ENCODE peak calls at places on chromosomes 13 and 19, in ten cellular contexts. K is tibial artery, M is body of pancreas, C is psoas muscle, W is thoracic aorta, G is Peyer's patch, Y is cardiac muscle cell, E is esophagus muscularis mucosa, X is suprapubic skin, B is H9. H is an unnamed sample.

GRCh38 chr19:53467503-53468262 is at the start of gene ZNF813:
- DNase-seq in K (peak; percentile 96), M (peak; percentile 96), C (peak; percentile 93), W (peak; percentile 89), G (peak; percentile 98), Y (peak; percentile 91), E (peak; percentile 99), X (peak; percentile 99), B (peak; percentile 93), H (peak; percentile 95)

GRCh38 chr19:29672933-29673336 is 7.7 kb downstream of the PLEKHF1 start:
- DNase-seq in K (no peak), M (peak; percentile 45), C (no peak), W (no peak), G (peak; percentile 94), Y (no peak), E (no peak), X (no peak), B (no peak), H (no peak)

GRCh38 chr13:34412817-34413365 is 529.2 kb upstream of the NBEA start:
- DNase-seq in K (no peak), M (no peak), C (no peak), W (no peak), G (no peak), Y (no peak), E (no peak), X (no peak), B (no peak), H (no peak)

GRCh38 chr19:4991996-4992698 is 23.2 kb downstream of the KDM4B start:
- DNase-seq in K (no peak), M (no peak), C (no peak), W (no peak), G (no peak), Y (no peak), E (no peak), X (no peak), B (no peak), H (no peak)

GRCh38 chr19:33432408-33433170 is 59.1 kb downstream of the CEBPG start:
- DNase-seq in K (no peak), M (no peak), C (no peak), W (no peak), G (no peak), Y (no peak), E (no peak), X (peak; percentile 69), B (no peak), H (no peak)

GRCh38 chr19:11418166-11418517 is 972 bp downstream of the RGL3 start:
- DNase-seq in K (no peak), M (no peak), C (no peak), W (no peak), G (no peak), Y (no peak), E (no peak), X (no peak), B (no peak), H (no peak)

GRCh38 chr19:45098521-45099464 is 5.8 kb downstream of the PPP1R37 start:
- DNase-seq in K (no peak), M (no peak), C (peak; percentile 52), W (no peak), G (no peak), Y (peak; percentile 65), E (no peak), X (no peak), B (no peak), H (no peak)

GRCh38 chr19:38743394-38744297 is 628 bp downstream of the CAPN12 start:
- DNase-seq in K (no peak), M (no peak), C (no peak), W (no peak), G (no peak), Y (no peak), E (no peak), X (no peak), B (peak; percentile 32), H (no peak)

GRCh38 chr19:54077334-54077733 is 3.8 kb downstream of the TARM1 start:
- DNase-seq in K (no peak), M (no peak), C (no peak), W (no peak), G (no peak), Y (no peak), E (no peak), X (no peak), B (no peak), H (no peak)

GRCh38 chr13:91571681-91572080 is 173.3 kb downstream of the GPC5 start:
- DNase-seq in K (no peak), M (no peak), C (no peak), W (no peak), G (no peak), Y (no peak), E (no peak), X (no peak), B (no peak), H (no peak)

GRCh38 chr13:98089246-98089645 is 53.6 kb upstream of the FARP1 start:
- DNase-seq in K (no peak), M (no peak), C (no peak), W (no peak), G (no peak), Y (peak; percentile 17), E (no peak), X (no peak), B (no peak), H (no peak)

DNA sequence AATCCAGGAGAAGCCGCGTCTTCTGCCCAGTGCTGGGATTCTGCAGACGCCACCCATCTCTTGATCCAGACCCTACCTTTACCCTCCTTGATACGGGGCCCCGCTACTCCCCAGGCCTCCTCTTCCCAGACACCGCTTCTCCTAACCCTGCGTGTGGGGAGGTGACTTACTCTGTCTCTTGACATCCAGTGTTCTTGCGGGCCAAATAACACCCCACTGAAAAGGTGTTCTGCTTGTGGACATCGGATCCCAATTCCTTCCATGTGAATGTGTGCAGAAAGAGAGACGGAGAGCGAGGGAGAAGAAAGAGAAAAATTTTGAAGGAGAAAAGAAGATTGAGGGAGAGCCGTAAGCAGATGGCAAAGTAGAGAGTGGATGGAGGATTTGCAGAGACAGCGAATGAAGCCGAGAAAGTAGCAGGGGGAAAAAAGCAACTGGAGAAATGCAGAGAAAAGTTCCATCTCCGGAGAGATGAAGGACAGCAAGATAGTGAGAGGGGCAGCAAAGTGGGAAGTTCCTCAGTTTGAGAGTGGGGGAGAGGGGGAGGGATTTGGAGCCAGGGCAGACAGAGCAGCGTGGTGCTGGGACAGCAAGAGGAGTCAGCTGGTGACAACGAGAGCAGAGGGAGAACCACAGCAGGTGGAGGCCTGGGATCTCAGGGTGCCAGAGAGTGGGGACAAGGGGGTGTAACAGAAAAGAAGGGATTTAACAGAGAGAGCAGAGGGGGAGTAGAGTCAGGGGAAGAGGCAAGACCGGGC is 811 bp downstream of the ZNF480 start:
- DNase-seq in K (no peak), M (no peak), C (no peak), W (no peak), G (no peak), Y (peak; percentile 8), E (no peak), X (no peak), B (no peak), H (no peak)
- H3K27ac ChIP-seq in K (peak overlapping the region; percentile 97), M (peak overlapping the region; percentile 95), C (peak overlapping the region; percentile 82), W (peak overlapping the region; percentile 86), G (peak overlapping the region; percentile 86), Y (peak overlapping the region; percentile 93), E (peak overlapping the region; percentile 97), X (peak overlapping the region; percentile 95), B (no peak overlapping the region), H (peak overlapping the region; percentile 96)

DNA sequence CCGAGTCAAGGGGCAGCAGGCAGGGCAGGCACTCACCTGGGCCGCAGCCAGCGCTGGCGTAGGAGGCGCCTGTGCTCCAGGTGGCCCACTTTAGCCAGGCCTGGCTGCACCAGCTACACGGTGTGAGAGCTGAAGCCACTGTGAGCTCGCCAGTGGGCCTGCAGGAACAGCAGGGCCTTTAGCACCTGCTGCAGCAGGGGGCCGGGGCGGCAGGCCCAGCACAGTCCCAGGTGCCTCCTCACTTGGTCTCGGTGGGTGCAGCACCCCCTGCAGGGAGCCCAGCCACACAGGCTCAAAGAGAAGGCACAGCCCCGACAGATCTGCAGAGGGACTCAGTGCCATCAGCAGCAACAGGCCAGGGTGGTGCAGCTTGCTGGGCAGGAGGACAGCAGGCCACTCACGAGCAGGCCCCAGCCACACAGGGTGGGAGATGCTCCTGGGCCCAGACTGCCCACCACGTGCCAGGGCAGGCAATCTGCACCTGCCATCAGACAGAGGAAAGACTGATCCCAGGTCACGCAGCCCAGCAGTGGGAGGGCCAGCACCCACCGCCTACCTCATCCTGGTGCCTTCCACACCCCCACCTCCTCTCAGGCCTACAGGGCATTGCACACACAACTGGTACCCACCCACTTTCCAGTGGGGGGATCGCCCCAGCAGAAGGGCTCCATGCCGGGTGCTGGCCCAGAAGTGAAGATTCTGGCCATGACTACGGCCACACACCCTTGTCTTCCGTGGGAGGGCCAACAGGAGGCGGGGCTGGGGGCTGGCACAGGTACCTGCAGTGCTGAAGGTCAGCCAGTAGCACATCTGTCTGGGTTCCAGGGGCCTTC is 15.8 kb downstream of the ARHGAP33 start:
- DNase-seq in K (no peak), M (peak; percentile 76), C (no peak), W (no peak), G (no peak), Y (no peak), E (no peak), X (peak; percentile 75), B (no peak), H (no peak)
- TF ChIP-seq CTCF in K (no peak), M (no peak), C (no peak), W (no peak), G (no peak), Y (no peak), E (no peak), X (no peak), B (peak; percentile 20), H (no peak)

GRCh38 chr13:114122591-114123211 is 9.7 kb downstream of the RASA3 start:
- DNase-seq in K (no peak), M (no peak), C (no peak), W (no peak), G (no peak), Y (no peak), E (no peak), X (no peak), B (no peak), H (no peak)

GRCh38 chr13:114121496-114122466 is 10.6 kb downstream of the RASA3 start:
- DNase-seq in K (no peak), M (no peak), C (no peak), W (no peak), G (no peak), Y (no peak), E (no peak), X (no peak), B (no peak), H (no peak)

GRCh38 chr13:114119196-114119595 is 13.2 kb downstream of the RASA3 start:
- DNase-seq in K (no peak), M (peak; percentile 43), C (peak; percentile 54), W (no peak), G (no peak), Y (peak; percentile 92), E (no peak), X (no peak), B (peak; percentile 94), H (no peak)

GRCh38 chr13:114118763-114119123 is 13.7 kb downstream of the RASA3 start:
- DNase-seq in K (no peak), M (peak; percentile 66), C (peak; percentile 17), W (no peak), G (no peak), Y (peak; percentile 62), E (no peak), X (no peak), B (no peak), H (no peak)

GRCh38 chr13:114120486-114121430 is 11.7 kb downstream of the RASA3 start:
- DNase-seq in K (no peak), M (no peak), C (no peak), W (no peak), G (no peak), Y (no peak), E (no peak), X (no peak), B (no peak), H (no peak)
- H3K4me1 ChIP-seq in K (no peaks in the 10 kb centered on the region), M (peaks cover 17% of the 10 kb centered on the region), C (peaks cover 52% of the 10 kb centered on the region), W (peaks cover 3% of the 10 kb centered on the region), G (peaks cover 27% of the 10 kb centered on the region), Y (peaks cover 30% of the 10 kb centered on the region), E (peaks cover 72% of the 10 kb centered on the region), X (peaks cover 22% of the 10 kb centered on the region), B (no peaks in the 10 kb centered on the region), H (no peaks in the 10 kb centered on the region)

GRCh38 chr19:16087940-16088339 is 11.6 kb downstream of the TPM4 start:
- DNase-seq in K (no peak), M (no peak), C (no peak), W (no peak), G (no peak), Y (no peak), E (peak; percentile 91), X (no peak), B (no peak), H (no peak)
- H3K27ac ChIP-seq in K (peak overlapping the region; percentile 32), M (peak overlapping the region; percentile 89), C (no peak overlapping the region), W (peak overlapping the region; percentile 56), G (no peak overlapping the region), Y (no peak overlapping the region), E (peak overlapping the region; percentile 97), X (no peak overlapping the region), B (no peak overlapping the region), H (peak overlapping the region; percentile 91)

H was measured in lung.